ENCODE peak calls at places on chromosomes 1 and 21, in four cellular contexts. One of them, this sample, is unnamed.

GRCh38 chr1:166062695-166063094 is 104.1 kb downstream of the FAM78B start:
- DNase-seq in M059J: no peak
- DNase-seq in GM12892: no peak
- DNase-seq in OCI-LY7: no peak
- DNase-seq in this sample: no peak

GRCh38 chr1:203244776-203245175 is 15.3 kb upstream of the CHIT1 start:
- DNase-seq in M059J: no peak
- DNase-seq in GM12892: no peak
- DNase-seq in OCI-LY7: no peak
- DNase-seq in this sample: no peak

GRCh38 chr1:1144122-1144842 is 28.4 kb upstream of the C1orf159 start:
- DNase-seq in M059J: no peak
- DNase-seq in GM12892: peak
- DNase-seq in OCI-LY7: peak
- DNase-seq in this sample: no peak

GRCh38 chr1:8448906-8449661 is 131.2 kb downstream of the SLC45A1 start:
- DNase-seq in M059J: peak
- DNase-seq in GM12892: no peak
- DNase-seq in OCI-LY7: no peak
- DNase-seq in this sample: no peak

GRCh38 chr1:61183471-61184034 is 101.2 kb downstream of the NFIA start:
- DNase-seq in M059J: no peak
- DNase-seq in GM12892: no peak
- DNase-seq in OCI-LY7: no peak
- DNase-seq in this sample: no peak

GRCh38 chr1:101993703-101994102 is 3.0 kb downstream of the OLFM3 start:
- DNase-seq in M059J: no peak
- DNase-seq in GM12892: no peak
- DNase-seq in OCI-LY7: no peak
- DNase-seq in this sample: no peak

GRCh38 chr1:55369474-55369873 is 154.3 kb upstream of the USP24 start:
- DNase-seq in M059J: peak
- DNase-seq in GM12892: no peak
- DNase-seq in OCI-LY7: no peak
- DNase-seq in this sample: no peak

GRCh38 chr21:42685036-42685435 is 31.6 kb downstream of the PDE9A start:
- DNase-seq in M059J: no peak
- DNase-seq in GM12892: no peak
- DNase-seq in OCI-LY7: no peak
- DNase-seq in this sample: no peak

GRCh38 chr21:38917045-38917774 is 111.5 kb downstream of the ETS2 start:
- DNase-seq in M059J: no peak
- DNase-seq in GM12892: no peak
- DNase-seq in OCI-LY7: no peak
- DNase-seq in this sample: no peak

GRCh38 chr1:9881838-9882249 is 28.2 kb downstream of the CTNNBIP1 start:
- DNase-seq in M059J: peak
- DNase-seq in GM12892: no peak
- DNase-seq in OCI-LY7: no peak
- DNase-seq in this sample: peak

GRCh38 chr1:16462773-16463330 is 22.3 kb downstream of the NECAP2 start:
- DNase-seq in M059J: no peak
- DNase-seq in GM12892: no peak
- DNase-seq in OCI-LY7: no peak
- DNase-seq in this sample: no peak

GRCh38 chr1:183244466-183244865 is 58.4 kb downstream of the LAMC2 start:
- DNase-seq in M059J: no peak
- DNase-seq in GM12892: no peak
- DNase-seq in OCI-LY7: no peak
- DNase-seq in this sample: no peak

GRCh38 chr1:237650809-237651208 is 239.9 kb downstream of the ZP4 start:
- DNase-seq in M059J: no peak
- DNase-seq in GM12892: no peak
- DNase-seq in OCI-LY7: no peak
- DNase-seq in this sample: no peak

GRCh38 chr1:16724718-16725438 is 15.4 kb upstream of the RNU1-4 start:
- DNase-seq in M059J: no peak
- DNase-seq in GM12892: no peak
- DNase-seq in OCI-LY7: no peak
- DNase-seq in this sample: no peak

GRCh38 chr1:1348420-1349255 is 580 bp downstream of the DVL1 start:
- DNase-seq in M059J: peak
- DNase-seq in GM12892: no peak
- DNase-seq in OCI-LY7: no peak
- DNase-seq in this sample: no peak

GRCh38 chr1:159015440-159015909 is 5.8 kb downstream of the IFI16 start:
- DNase-seq in M059J: peak
- DNase-seq in GM12892: peak
- DNase-seq in OCI-LY7: peak
- DNase-seq in this sample: peak

GRCh38 chr1:109730666-109731065 is 10.2 kb downstream of the GSTM3 start:
- DNase-seq in M059J: no peak
- DNase-seq in GM12892: no peak
- DNase-seq in OCI-LY7: no peak
- DNase-seq in this sample: no peak

GRCh38 chr1:212814989-212815388 is 23.3 kb downstream of the TATDN3 start:
- DNase-seq in M059J: peak
- DNase-seq in GM12892: no peak
- DNase-seq in OCI-LY7: peak
- DNase-seq in this sample: no peak

GRCh38 chr1:47104816-47105215 is 32.4 kb upstream of the CYP4A22 start:
- DNase-seq in M059J: peak
- DNase-seq in GM12892: no peak
- DNase-seq in OCI-LY7: no peak
- DNase-seq in this sample: no peak

GRCh38 chr1:245153081-245153644 is 1.6 kb upstream of the KIF26B start:
- DNase-seq in M059J: peak
- DNase-seq in GM12892: peak
- DNase-seq in OCI-LY7: peak
- DNase-seq in this sample: no peak

GRCh38 chr1:94743866-94744265 is 76.3 kb upstream of the SLC44A3 start:
- DNase-seq in M059J: peak
- DNase-seq in GM12892: no peak
- DNase-seq in OCI-LY7: no peak
- DNase-seq in this sample: no peak

GRCh38 chr1:152622803-152623202 is at the start of gene LCE3A:
- DNase-seq in M059J: peak
- DNase-seq in GM12892: no peak
- DNase-seq in OCI-LY7: no peak
- DNase-seq in this sample: no peak

GRCh38 chr1:200215350-200215749 is 187.8 kb downstream of the NR5A2 start:
- DNase-seq in M059J: no peak
- DNase-seq in GM12892: no peak
- DNase-seq in OCI-LY7: no peak
- DNase-seq in this sample: no peak

GRCh38 chr1:1260843-1261560 is 12.7 kb downstream of the UBE2J2 start:
- DNase-seq in M059J: no peak
- DNase-seq in GM12892: no peak
- DNase-seq in OCI-LY7: no peak
- DNase-seq in this sample: no peak

GRCh38 chr1:155107309-155108283 is 20.1 kb upstream of the EFNA1 start:
- DNase-seq in M059J: no peak
- DNase-seq in GM12892: no peak
- DNase-seq in OCI-LY7: no peak
- DNase-seq in this sample: no peak

GRCh38 chr1:17588048-17588781 is 48.7 kb downstream of the ARHGEF10L start:
- DNase-seq in M059J: peak
- DNase-seq in GM12892: no peak
- DNase-seq in OCI-LY7: no peak
- DNase-seq in this sample: no peak

GRCh38 chr21:38343691-38344090 is 86.9 kb downstream of the KCNJ15 start:
- DNase-seq in M059J: peak
- DNase-seq in GM12892: no peak
- DNase-seq in OCI-LY7: no peak
- DNase-seq in this sample: no peak

GRCh38 chr1:117644696-117645311 is 39.0 kb downstream of the TENT5C start:
- DNase-seq in M059J: no peak
- DNase-seq in GM12892: no peak
- DNase-seq in OCI-LY7: no peak
- DNase-seq in this sample: no peak

GRCh38 chr1:204673909-204674701 is 11.4 kb downstream of the LRRN2 start:
- DNase-seq in M059J: no peak
- DNase-seq in GM12892: no peak
- DNase-seq in OCI-LY7: no peak
- DNase-seq in this sample: no peak

GRCh38 chr1:5896706-5897105 is 95.5 kb downstream of the NPHP4 start:
- DNase-seq in M059J: no peak
- DNase-seq in GM12892: no peak
- DNase-seq in OCI-LY7: no peak
- DNase-seq in this sample: no peak

GRCh38 chr21:38289697-38290096 is 32.9 kb downstream of the KCNJ15 start:
- DNase-seq in M059J: peak
- DNase-seq in GM12892: no peak
- DNase-seq in OCI-LY7: no peak
- DNase-seq in this sample: peak

GRCh38 chr1:39957299-39958020 is 2.5 kb downstream of the MFSD2A start:
- DNase-seq in M059J: peak
- DNase-seq in GM12892: no peak
- DNase-seq in OCI-LY7: no peak
- DNase-seq in this sample: no peak

This sample was measured in HS-5.